ENCODE peak calls at places on chromosomes 2 and 18, in ten cellular contexts. R is A549; N is IMR-90; X is uterus; A is AG10803; S is SK-N-SH; M is tibial artery; B is CD8-positive, alpha-beta T cell; K is pancreas; J is HCT116. G is an unnamed sample.

GRCh38 chr2:55365303-55365702 is 54.4 kb downstream of the CCDC88A start:
- DNase-seq in J (no peak), M (no peak), S (no peak), N (peak), R (no peak), X (no peak), A (no peak), B (no peak), K (no peak), G (no peak)

GRCh38 chr2:168849610-168850009 is 40.6 kb downstream of the SPC25 start:
- DNase-seq in B (no peak), J (no peak), A (peak), N (peak), K (peak), R (peak), X (peak), M (no peak), S (peak), G (no peak)

GRCh38 chr2:74457129-74457548 is 1.1 kb upstream of the WBP1 start:
- DNase-seq in S (no peak), K (no peak), R (no peak), M (no peak), J (no peak), B (no peak), A (no peak), N (peak), X (no peak), G (no peak)

GRCh38 chr2:101124684-101125366 is 26.4 kb downstream of the TBC1D8 start:
- DNase-seq in S (no peak), J (peak), B (no peak), M (peak), N (peak), X (peak), R (peak), K (peak), A (peak), G (no peak)

GRCh38 chr18:8685914-8686216 is 19.5 kb upstream of the MTCL1 start:
- DNase-seq in A (no peak), B (no peak), M (no peak), R (no peak), J (no peak), N (no peak), K (no peak), X (no peak), S (no peak), G (no peak)

GRCh38 chr2:200337621-200338020 is 31.1 kb downstream of the SPATS2L start:
- DNase-seq in A (no peak), R (no peak), B (no peak), M (no peak), J (no peak), K (no peak), S (no peak), N (no peak), X (no peak), G (no peak)

GRCh38 chr18:49285627-49286026 is 174.8 kb downstream of the DYM start:
- DNase-seq in N (no peak), X (no peak), K (no peak), S (no peak), R (no peak), M (no peak), B (no peak), J (no peak), A (no peak), G (no peak)

GRCh38 chr18:63817441-63818051 is 42.3 kb downstream of the SERPINB7 start:
- DNase-seq in X (no peak), R (no peak), S (no peak), M (no peak), B (no peak), A (peak), J (no peak), K (no peak), N (peak), G (no peak)

GRCh38 chr18:69123421-69123820 is 277.3 kb upstream of the DOK6 start:
- DNase-seq in R (no peak), K (no peak), X (no peak), S (no peak), J (no peak), N (no peak), A (no peak), B (no peak), M (no peak), G (no peak)

GRCh38 chr18:31274915-31275314 is 43.0 kb upstream of the DSG1 start:
- DNase-seq in M (peak), N (no peak), A (no peak), K (peak), R (peak), X (peak), J (peak), B (no peak), S (no peak), G (no peak)

GRCh38 chr2:72932045-72932444 is 14.7 kb downstream of the EMX1 start:
- DNase-seq in S (no peak), A (peak), J (no peak), X (no peak), N (peak), B (no peak), K (no peak), R (no peak), M (no peak), G (no peak)

GRCh38 chr2:1742680-1743395 is 1.5 kb downstream of the PXDN start:
- DNase-seq in A (peak), M (peak), S (peak), X (peak), B (no peak), N (peak), J (no peak), K (peak), R (peak), G (no peak)

GRCh38 chr18:9570255-9570654 is 44.1 kb downstream of the PPP4R1 start:
- DNase-seq in N (no peak), X (no peak), R (no peak), B (no peak), M (no peak), A (no peak), J (no peak), S (no peak), K (no peak), G (no peak)

GRCh38 chr18:13726972-13727331 is 479 bp downstream of the RNMT start:
- DNase-seq in R (peak), X (peak), M (peak), B (peak), N (peak), J (no peak), K (no peak), A (peak), S (no peak), G (peak)

GRCh38 chr2:238820909-238821308 is 27.0 kb upstream of the TWIST2 start:
- DNase-seq in N (peak), A (peak), R (no peak), X (peak), J (no peak), B (no peak), K (no peak), M (no peak), S (no peak), G (no peak)

GRCh38 chr2:38362223-38362622 is 14.8 kb downstream of the ATL2 start:
- DNase-seq in X (no peak), R (no peak), S (no peak), A (no peak), J (no peak), B (no peak), N (no peak), K (no peak), M (no peak), G (no peak)

GRCh38 chr2:75609334-75609689 is 37.3 kb upstream of the MRPL19 start:
- DNase-seq in S (no peak), N (no peak), B (no peak), X (no peak), J (no peak), R (no peak), A (no peak), M (no peak), K (no peak), G (no peak)
- TF ChIP-seq CTCF in S (no peak), N (no peak), B (peak), X (no peak), J (no peak), R (peak), A (no peak), M (no peak), K (no peak), G (peak)

DNA sequence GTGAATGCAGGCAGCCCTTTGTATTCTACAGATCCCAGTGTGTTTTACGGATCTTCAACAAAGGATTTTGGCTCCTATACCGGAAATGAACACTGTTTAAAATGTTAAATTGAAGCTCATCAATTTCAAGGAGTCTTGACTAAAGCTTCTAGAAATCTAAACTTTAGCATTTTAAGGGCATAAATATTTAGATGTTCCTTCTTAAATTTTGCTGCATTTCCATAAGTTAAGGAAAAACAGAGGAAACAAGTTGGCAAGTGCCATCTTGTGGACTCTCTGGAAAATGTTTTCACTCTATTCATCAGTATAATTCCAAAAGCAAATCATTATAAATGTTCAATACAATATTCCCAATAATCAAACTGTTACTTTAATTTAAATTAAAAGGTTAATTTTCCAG is 19.6 kb downstream of the CHN1 start:
- DNase-seq in N (peak), J (no peak), K (no peak), M (no peak), X (no peak), R (no peak), A (peak), B (no peak), S (peak), G (no peak)
- TF ChIP-seq CTCF in N (peak), J (peak), K (peak), M (peak), X (peak), R (peak), A (peak), B (no peak), S (peak), G (no peak)

DNA sequence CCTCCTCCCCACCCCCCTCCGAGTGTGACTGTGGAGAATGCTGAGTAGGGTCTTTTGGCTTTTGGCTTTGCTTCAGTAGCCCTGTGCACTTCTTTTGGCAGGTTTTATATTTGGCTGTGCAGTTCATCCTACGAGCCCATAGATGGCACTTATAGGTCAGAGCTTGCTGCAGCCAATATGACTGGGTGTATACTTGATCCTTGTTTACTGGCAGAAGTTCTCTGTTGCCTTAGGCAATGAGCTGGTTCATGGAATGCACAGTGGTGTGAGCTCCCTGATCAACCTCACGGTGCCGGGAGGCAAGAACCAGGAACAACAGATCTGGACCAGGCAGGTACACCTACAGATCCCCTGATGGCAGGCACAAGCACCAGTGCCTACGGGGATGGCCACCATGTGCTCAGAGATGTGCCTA is 190.2 kb downstream of the KIAA1328 start:
- DNase-seq in S (peak), X (no peak), R (peak), M (no peak), B (no peak), A (peak), N (peak), K (no peak), J (no peak), G (no peak)
- TF ChIP-seq CTCF in S (peak), X (no peak), R (no peak), M (no peak), B (no peak), A (peak), N (no peak), K (no peak), J (no peak), G (no peak)

DNA sequence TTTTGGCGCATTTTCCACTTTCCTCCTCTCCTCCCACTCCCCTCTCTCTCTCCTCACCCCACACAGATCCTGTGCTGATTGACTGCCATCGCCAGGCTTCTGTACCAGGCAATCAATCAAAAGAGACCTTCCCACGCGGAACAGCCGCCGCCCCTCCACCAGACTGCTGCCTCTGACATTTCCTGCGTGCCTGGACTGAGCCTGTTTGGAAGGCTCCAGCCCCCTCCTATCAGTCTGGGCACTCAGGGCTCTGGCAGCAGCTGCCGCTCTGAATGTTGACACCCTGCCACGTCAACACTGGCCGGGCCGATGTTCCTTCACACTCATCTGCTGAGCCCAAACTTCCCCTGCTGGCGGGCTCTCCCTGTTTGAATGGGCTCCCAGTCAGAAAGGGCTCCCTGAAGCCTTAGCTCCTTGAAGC is 467.7 kb downstream of the EPHA4 start:
- DNase-seq in S (no peak), B (no peak), R (no peak), M (peak), X (peak), A (peak), J (no peak), K (no peak), N (peak), G (no peak)
- TF ChIP-seq CTCF in S (no peak), B (no peak), R (no peak), M (no peak), X (no peak), A (peak), J (no peak), K (no peak), N (peak), G (no peak)

G was measured in GM13977.